ENCODE peak calls at places on chromosomes 13 and 19, in ten cellular contexts. O is A549; X is right lobe of liver; H is CD4-positive, alpha-beta T cell; J is hepatocyte; D is heart right ventricle; W is adrenal gland; V is epithelial cell of esophagus; R is SK-N-SH; Y is sigmoid colon. G is an unnamed sample.

GRCh38 chr13:47087841-47088240 is 191.0 kb upstream of the HTR2A start:
- DNase-seq in O (no peak), D (no peak), H (no peak), R (no peak), X (no peak), Y (no peak), V (no peak), J (no peak), W (no peak), G (no peak)

GRCh38 chr19:29170554-29170953 is 42.4 kb downstream of the UQCRFS1 start:
- DNase-seq in X (no peak), H (no peak), D (no peak), Y (no peak), W (no peak), J (no peak), V (no peak), R (no peak), O (no peak), G (no peak)

GRCh38 chr19:2775556-2776430 is 7.3 kb downstream of the SGTA start:
- DNase-seq in R (no peak), H (peak), W (peak), X (peak), O (no peak), V (no peak), D (peak), Y (no peak), J (peak), G (no peak)

GRCh38 chr13:44574466-44574855 is 1.7 kb downstream of the TSC22D1 start:
- DNase-seq in O (no peak), D (no peak), W (no peak), R (no peak), X (no peak), H (no peak), J (no peak), Y (no peak), V (no peak), G (no peak)

GRCh38 chr13:20594276-20594675 is 27.3 kb downstream of the IFT88 start:
- DNase-seq in J (no peak), D (no peak), O (no peak), W (no peak), H (no peak), V (no peak), X (no peak), Y (no peak), R (no peak), G (no peak)

GRCh38 chr19:8041553-8041952 is 11.0 kb upstream of the CCL25 start:
- DNase-seq in Y (no peak), R (no peak), X (no peak), W (no peak), O (no peak), V (no peak), D (no peak), J (no peak), H (no peak), G (no peak)

GRCh38 chr13:41028051-41028450 is 8.9 kb upstream of the ELF1 start:
- DNase-seq in V (peak), O (no peak), J (no peak), W (no peak), D (no peak), Y (no peak), H (no peak), R (no peak), X (no peak), G (no peak)

GRCh38 chr19:24052811-24053210 is 34.2 kb upstream of the ZNF254 start:
- DNase-seq in H (no peak), O (no peak), Y (no peak), D (no peak), R (no peak), W (no peak), J (no peak), X (no peak), V (peak), G (no peak)

GRCh38 chr19:50275577-50276368 is 53.4 kb downstream of the KCNC3 start:
- DNase-seq in O (no peak), R (no peak), J (no peak), W (no peak), H (no peak), D (no peak), Y (no peak), V (no peak), X (no peak), G (no peak)

GRCh38 chr19:7258840-7259395 is 35.3 kb downstream of the INSR start:
- DNase-seq in D (no peak), V (no peak), H (no peak), J (no peak), W (no peak), R (no peak), X (no peak), O (no peak), Y (no peak), G (no peak)

GRCh38 chr13:111542530-111543341 is 222.3 kb downstream of the TEX29 start:
- DNase-seq in D (no peak), J (no peak), Y (no peak), H (no peak), V (no peak), X (peak), W (no peak), O (no peak), R (no peak), G (no peak)

GRCh38 chr13:24183741-24184182 is 23.2 kb downstream of the SPATA13 start:
- DNase-seq in X (peak), W (peak), Y (no peak), R (no peak), V (no peak), D (no peak), O (no peak), J (peak), H (no peak), G (no peak)

GRCh38 chr13:50365300-50365682 is 350.0 kb downstream of the KCNRG start:
- DNase-seq in X (no peak), J (no peak), H (no peak), D (no peak), W (no peak), V (no peak), O (no peak), Y (no peak), R (no peak), G (no peak)

GRCh38 chr13:35165205-35165604 is 223.1 kb downstream of the NBEA start:
- DNase-seq in Y (no peak), V (no peak), X (no peak), J (no peak), R (no peak), O (no peak), D (no peak), W (no peak), H (no peak), G (no peak)

GRCh38 chr13:26220575-26220974 is 1.5 kb downstream of the RNF6 start:
- DNase-seq in V (peak), H (no peak), X (no peak), D (no peak), R (no peak), W (no peak), Y (no peak), J (peak), O (no peak), G (peak)

GRCh38 chr19:480016-480855 is 16.1 kb upstream of the MADCAM1 start:
- DNase-seq in H (peak), X (peak), D (peak), V (no peak), J (peak), Y (peak), R (peak), W (peak), O (peak), G (no peak)

GRCh38 chr13:75091707-75092106 is 390.3 kb downstream of the TBC1D4 start:
- DNase-seq in Y (no peak), H (no peak), O (no peak), W (no peak), J (no peak), R (no peak), V (no peak), D (no peak), X (no peak), G (no peak)

GRCh38 chr19:22545751-22546150 is 88.4 kb upstream of the ZNF492 start:
- DNase-seq in X (peak), H (no peak), V (peak), O (peak), D (peak), J (no peak), W (no peak), R (peak), Y (no peak), G (no peak)

GRCh38 chr19:1157931-1158884 is 15.9 kb downstream of the SBNO2 start:
- DNase-seq in X (no peak), R (no peak), H (no peak), Y (no peak), D (no peak), O (no peak), W (no peak), J (no peak), V (no peak), G (no peak)

GRCh38 chr13:76331948-76332712 is 554.1 kb downstream of the KCTD12 start:
- DNase-seq in X (no peak), V (no peak), O (no peak), H (no peak), D (no peak), R (no peak), J (no peak), Y (no peak), W (no peak), G (no peak)

GRCh38 chr13:48595330-48596127 is 58.2 kb upstream of the CYSLTR2 start:
- DNase-seq in O (peak), J (peak), D (peak), V (peak), X (peak), Y (peak), H (peak), W (peak), R (peak), G (peak)

GRCh38 chr19:50562329-50562728 is 5.9 kb downstream of the LRRC4B start:
- DNase-seq in R (no peak), D (no peak), W (no peak), J (no peak), O (no peak), X (no peak), Y (no peak), H (no peak), V (no peak), G (no peak)

GRCh38 chr13:50340566-50341287 is 325.5 kb downstream of the KCNRG start:
- DNase-seq in H (no peak), D (no peak), W (no peak), Y (no peak), V (no peak), J (no peak), R (no peak), O (no peak), X (no peak), G (no peak)

GRCh38 chr19:17058236-17058635 is 17.0 kb downstream of the HAUS8 start:
- DNase-seq in D (no peak), J (no peak), W (no peak), O (no peak), Y (no peak), V (peak), X (no peak), H (no peak), R (no peak), G (no peak)

GRCh38 chr13:31964168-31964567 is 67.4 kb upstream of the FRY start:
- DNase-seq in D (no peak), W (no peak), J (no peak), R (no peak), O (no peak), X (no peak), Y (no peak), H (no peak), V (peak), G (no peak)

GRCh38 chr19:46715620-46716012 is 1.3 kb downstream of the PRKD2 start:
- DNase-seq in X (no peak), Y (peak), J (no peak), W (no peak), D (no peak), V (no peak), H (no peak), O (no peak), R (no peak), G (peak)

GRCh38 chr13:66780814-66781213 is 449.3 kb downstream of the PCDH9 start:
- DNase-seq in J (no peak), H (no peak), R (no peak), V (peak), X (no peak), Y (no peak), O (peak), W (no peak), D (no peak), G (peak)

GRCh38 chr19:44212865-44213346 is 574 bp downstream of the ZNF227 start:
- DNase-seq in W (no peak), J (peak), X (no peak), D (peak), H (no peak), Y (no peak), V (peak), O (peak), R (peak), G (peak)

GRCh38 chr19:11881151-11881800 is 6.3 kb upstream of the ZNF69 start:
- DNase-seq in V (peak), X (peak), O (peak), W (peak), D (peak), R (peak), Y (no peak), J (peak), H (peak), G (peak)

GRCh38 chr13:59638404-59638803 is 525.3 kb downstream of the DIAPH3 start:
- DNase-seq in R (no peak), H (no peak), D (no peak), J (no peak), O (no peak), X (no peak), V (no peak), Y (no peak), W (no peak), G (no peak)

GRCh38 chr13:43364210-43365041 is 341.0 kb downstream of the DNAJC15 start:
- DNase-seq in D (peak), H (no peak), V (no peak), Y (peak), W (peak), J (no peak), O (no peak), R (no peak), X (no peak), G (no peak)

GRCh38 chr19:48806818-48807589 is 3.8 kb downstream of the BCAT2 start:
- DNase-seq in O (peak), H (no peak), X (peak), J (peak), W (no peak), R (peak), Y (no peak), D (no peak), V (peak), G (no peak)

GRCh38 chr13:108948269-108948671 is 318.9 kb downstream of the MYO16 start:
- DNase-seq in R (no peak), H (no peak), J (no peak), D (no peak), X (no peak), V (peak), O (peak), Y (no peak), W (no peak), G (peak)
- TF ChIP-seq CTCF in R (no peak), H (no peak), J (no peak), D (no peak), X (no peak), V (no peak), O (no peak), Y (no peak), W (no peak), G (no peak)

DNA sequence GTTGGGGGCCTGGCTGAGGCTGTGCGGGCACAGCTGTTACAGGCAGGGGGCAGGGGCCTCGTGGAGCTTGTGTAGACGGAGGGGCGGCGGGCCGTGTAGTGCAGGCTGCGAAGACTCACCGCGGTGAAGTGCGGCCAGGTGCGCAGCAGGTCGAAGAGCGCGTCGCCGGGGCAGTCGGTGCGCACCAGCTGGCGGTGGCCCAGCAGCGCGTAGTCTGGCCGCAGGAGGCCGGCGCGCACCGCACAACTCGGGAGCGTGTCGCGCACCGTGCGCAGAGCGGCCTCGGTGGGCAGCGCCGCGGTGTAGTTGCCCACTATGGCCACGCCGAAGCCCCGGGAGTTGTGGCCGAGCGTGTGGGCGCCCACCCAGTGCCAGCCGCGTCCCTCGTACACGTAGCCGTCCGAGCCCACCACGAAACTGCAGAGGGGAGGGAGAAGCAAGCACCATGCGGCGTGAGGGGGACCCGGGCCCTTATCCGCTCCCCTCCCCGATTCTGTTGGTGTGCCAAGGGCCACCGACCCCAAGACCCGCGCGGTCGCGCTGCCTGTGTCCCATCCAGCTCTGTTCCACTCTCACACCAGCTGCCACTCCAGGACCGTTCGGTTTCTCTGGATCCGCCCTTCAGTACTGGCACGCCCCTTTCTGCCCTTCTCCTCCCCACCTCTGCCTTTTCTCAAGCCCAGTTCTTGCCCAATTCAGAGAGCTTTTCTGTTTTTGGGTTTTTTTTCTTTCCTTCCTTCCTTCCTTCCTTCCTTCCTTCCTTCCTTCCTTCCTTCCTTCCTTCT is 5.4 kb upstream of the RASAL3 start:
- DNase-seq in H (no peak), V (no peak), R (peak), J (no peak), W (no peak), Y (no peak), D (no peak), O (no peak), X (no peak), G (no peak)
- TF ChIP-seq CTCF in H (no peak), V (no peak), R (no peak), J (no peak), W (no peak), Y (no peak), D (no peak), O (no peak), X (no peak), G (no peak)

GRCh38 chr19:58007285-58007684 is 4.7 kb upstream of the ZNF606 start:
- DNase-seq in V (no peak), J (no peak), O (peak), R (no peak), H (no peak), D (no peak), X (no peak), Y (no peak), W (no peak), G (no peak)
- TF ChIP-seq CTCF in V (no peak), J (no peak), O (no peak), R (no peak), H (no peak), D (no peak), X (no peak), Y (no peak), W (no peak), G (no peak)

DNA sequence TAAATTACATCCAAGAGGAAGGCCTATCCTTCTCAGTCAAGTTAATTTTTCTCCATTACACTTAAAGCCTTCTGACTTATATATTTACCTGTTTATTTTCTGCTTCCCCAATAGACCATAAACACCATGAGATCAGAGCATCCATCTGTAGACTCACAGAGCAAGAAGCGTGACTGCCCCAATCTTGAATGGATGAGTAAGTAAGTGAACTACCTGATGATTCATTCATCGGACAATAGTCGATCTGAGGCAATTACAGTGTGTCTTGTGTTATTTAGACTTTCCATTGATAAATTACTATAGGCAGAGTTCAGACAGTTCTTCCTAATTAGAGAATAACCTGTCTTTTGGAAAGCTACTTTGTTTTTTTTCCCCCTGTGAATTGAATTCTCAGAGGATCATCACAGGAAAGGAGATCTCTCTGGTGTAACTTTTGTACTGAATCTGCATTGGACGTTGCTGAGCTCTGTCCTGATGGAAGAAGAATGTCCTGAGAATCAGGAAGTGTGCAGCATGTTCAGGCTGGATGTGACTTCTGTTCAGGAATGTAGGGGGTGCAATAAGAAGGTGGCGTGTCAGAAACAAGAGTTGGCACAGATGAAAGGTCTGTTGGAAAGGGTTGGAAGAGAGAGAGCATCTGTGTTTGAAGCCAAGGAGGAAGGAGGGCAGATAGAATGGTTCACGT is 367.0 kb downstream of the NALCN start:
- DNase-seq in J (no peak), Y (no peak), W (no peak), H (no peak), D (no peak), O (no peak), R (no peak), X (no peak), V (peak), G (peak)
- TF ChIP-seq CTCF in J (no peak), Y (no peak), W (no peak), H (no peak), D (no peak), O (no peak), R (no peak), X (no peak), V (no peak), G (no peak)

DNA sequence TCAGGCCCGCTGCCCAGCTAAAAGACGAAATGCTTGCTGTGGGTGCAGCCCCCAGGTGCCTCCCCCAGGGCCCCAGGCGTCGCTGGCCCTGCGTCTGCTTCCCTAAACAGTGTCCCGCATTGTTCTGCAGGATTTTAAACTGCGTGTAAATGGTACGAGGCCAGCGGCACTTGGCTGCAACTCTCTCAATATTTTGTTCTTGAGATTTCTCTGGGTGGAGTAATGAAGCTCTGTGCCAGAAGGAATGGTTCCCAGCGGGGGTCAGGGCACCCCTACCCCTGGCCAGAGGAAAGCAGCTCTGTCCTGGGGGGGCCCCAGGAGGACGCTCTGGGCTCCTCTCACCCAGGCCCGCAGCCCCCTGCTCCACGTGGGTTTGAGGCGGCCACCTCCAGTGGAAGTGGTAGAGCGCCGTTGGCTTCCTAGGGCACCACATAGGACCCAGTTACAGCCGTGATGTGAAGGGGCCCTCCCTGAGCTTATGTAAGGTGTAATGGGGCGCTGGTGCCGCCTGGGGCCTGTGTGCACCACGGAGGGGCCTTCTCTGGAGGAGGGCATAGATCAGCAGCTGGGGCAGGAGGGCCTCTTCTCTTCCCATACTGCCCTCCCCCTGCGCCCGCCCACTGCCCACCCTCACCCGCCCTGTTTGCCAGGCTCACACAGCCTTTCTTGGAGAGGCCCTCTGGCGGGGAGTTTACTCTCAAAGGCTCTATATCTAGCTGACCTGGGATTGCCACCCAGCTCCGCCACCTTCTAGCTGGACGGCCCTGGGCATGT is 19.8 kb downstream of the PAK4 start:
- DNase-seq in J (peak), O (no peak), V (no peak), D (no peak), R (no peak), H (no peak), W (no peak), Y (no peak), X (peak), G (no peak)
- TF ChIP-seq CTCF in J (no peak), O (no peak), V (no peak), D (no peak), R (no peak), H (no peak), W (no peak), Y (no peak), X (no peak), G (no peak)

DNA sequence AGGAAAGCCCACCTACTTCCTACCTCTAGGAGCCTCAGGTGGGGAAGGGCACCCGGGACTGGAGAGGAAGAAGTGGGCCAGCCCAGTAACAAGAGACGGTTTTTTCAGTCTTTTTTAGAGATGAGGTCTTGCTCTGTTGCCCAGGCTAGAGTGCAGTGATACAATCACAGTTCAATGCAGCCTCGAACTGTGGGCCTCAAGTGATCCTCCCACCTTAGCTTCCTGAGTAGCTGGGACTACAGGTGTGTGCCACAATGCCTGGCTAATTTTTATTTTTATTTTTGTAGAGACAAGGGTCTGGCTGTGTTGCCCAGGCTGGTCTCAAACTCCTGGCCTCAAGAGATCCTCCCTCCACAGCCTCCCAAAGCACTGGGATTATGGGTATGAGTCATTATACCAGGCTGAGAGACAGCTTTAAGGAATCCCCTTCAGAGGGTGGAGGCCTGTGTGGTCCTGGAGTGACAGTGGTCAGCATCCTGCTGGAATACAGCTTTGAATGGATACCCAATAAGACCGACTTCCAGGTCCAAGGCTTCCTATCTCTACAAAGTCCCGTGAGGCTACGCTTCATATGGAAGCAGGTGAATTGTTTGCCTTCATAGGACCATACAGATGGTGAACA is 63.0 kb downstream of the SLC15A1 start:
- DNase-seq in H (no peak), J (no peak), D (no peak), W (no peak), R (no peak), X (no peak), V (no peak), Y (no peak), O (no peak), G (no peak)
- TF ChIP-seq CTCF in H (no peak), J (no peak), D (no peak), W (no peak), R (no peak), X (no peak), V (no peak), Y (no peak), O (no peak), G (no peak)